ENCODE peak calls at places on chromosomes 1 and 21, in five cellular contexts. B, V, X, Z and G are unnamed samples.

GRCh38 chr21:24023936-24024335 is 1583.3 kb downstream of the MRPL39 start:
- DNase-seq in B (no peak), V (no peak), X (no peak), Z (no peak), G (no peak)

GRCh38 chr21:30714946-30715345 is 3.6 kb downstream of the KRTAP21-3 start:
- DNase-seq in B (no peak), V (no peak), X (no peak), Z (no peak), G (no peak)

GRCh38 chr1:1255627-1256026 is 9.1 kb upstream of the C1QTNF12 start:
- DNase-seq in B (no peak), V (no peak), X (no peak), Z (no peak), G (no peak)

GRCh38 chr1:206704239-206704638 is 19.5 kb downstream of the MAPKAPK2 start:
- DNase-seq in B (no peak), V (no peak), X (no peak), Z (no peak), G (no peak)

GRCh38 chr21:21436012-21436545 is 437.9 kb downstream of the NCAM2 start:
- DNase-seq in B (no peak), V (no peak), X (no peak), Z (no peak), G (no peak)

GRCh38 chr1:221335161-221336101 is 406.5 kb downstream of the DUSP10 start:
- DNase-seq in B (peak; percentile 23), V (peak; percentile 25), X (peak; percentile 11), Z (no peak), G (no peak)

GRCh38 chr1:19189270-19189669 is 20.8 kb downstream of the UBR4 start:
- DNase-seq in B (no peak), V (no peak), X (no peak), Z (no peak), G (no peak)

GRCh38 chr1:11448375-11449085 is 30.4 kb upstream of the DISP3 start:
- DNase-seq in B (no peak), V (no peak), X (peak; percentile 1), Z (no peak), G (no peak)

GRCh38 chr1:27522860-27523665 is 33.1 kb upstream of the WASF2 start:
- DNase-seq in B (peak; percentile 48), V (no peak), X (no peak), Z (no peak), G (no peak)

GRCh38 chr1:231691618-231692259 is 65.1 kb downstream of the DISC1 start:
- DNase-seq in B (no peak), V (peak; percentile 69), X (no peak), Z (no peak), G (peak; percentile 14)

GRCh38 chr1:25145775-25146381 is 86.4 kb downstream of the SYF2 start:
- DNase-seq in B (no peak), V (no peak), X (no peak), Z (no peak), G (peak; percentile 46)

GRCh38 chr1:100538935-100539835 is 1.2 kb downstream of the GPR88 start:
- DNase-seq in B (peak; percentile 19), V (no peak), X (no peak), Z (peak; percentile 6), G (peak; percentile 53)

GRCh38 chr1:118185083-118185899 is at the start of gene SPAG17:
- DNase-seq in B (peak; percentile 58), V (peak; percentile 57), X (no peak), Z (no peak), G (no peak)

GRCh38 chr1:90508376-90509167 is 208.5 kb downstream of the BARHL2 start:
- DNase-seq in B (no peak), V (no peak), X (no peak), Z (no peak), G (no peak)

GRCh38 chr1:9628541-9629444 is 22.7 kb upstream of the PIK3CD start:
- DNase-seq in B (no peak), V (no peak), X (peak; percentile 49), Z (no peak), G (peak; percentile 82)

GRCh38 chr1:30407030-30407861 is 316.1 kb downstream of the MATN1 start:
- DNase-seq in B (no peak), V (peak; percentile 6), X (no peak), Z (no peak), G (no peak)

GRCh38 chr1:88398338-88398737 is 285.7 kb upstream of the PKN2 start:
- DNase-seq in B (no peak), V (no peak), X (no peak), Z (no peak), G (no peak)

GRCh38 chr1:35115459-35116383 is 36.5 kb downstream of the ZMYM1 start:
- DNase-seq in B (no peak), V (peak; percentile 1), X (no peak), Z (no peak), G (no peak)

GRCh38 chr1:223716302-223716862 is 4.0 kb downstream of the CAPN2 start:
- DNase-seq in B (no peak), V (no peak), X (no peak), Z (peak; percentile 89), G (peak; percentile 43)

GRCh38 chr1:224565186-224565585 is 50.9 kb upstream of the CNIH3 start:
- DNase-seq in B (peak; percentile 52), V (peak; percentile 87), X (peak; percentile 64), Z (no peak), G (no peak)

GRCh38 chr1:5579966-5580365 is 412.3 kb downstream of the NPHP4 start:
- DNase-seq in B (no peak), V (no peak), X (no peak), Z (no peak), G (no peak)

GRCh38 chr1:17631410-17631809 is 91.9 kb downstream of the ARHGEF10L start:
- DNase-seq in B (no peak), V (no peak), X (no peak), Z (no peak), G (no peak)

GRCh38 chr1:17632106-17632505 is 92.6 kb downstream of the ARHGEF10L start:
- DNase-seq in B (no peak), V (no peak), X (no peak), Z (no peak), G (no peak)

GRCh38 chr1:17630048-17630830 is 90.7 kb downstream of the ARHGEF10L start:
- DNase-seq in B (peak; percentile 69), V (no peak), X (peak; percentile 77), Z (no peak), G (no peak)

GRCh38 chr1:17627239-17628052 is 87.9 kb downstream of the ARHGEF10L start:
- DNase-seq in B (no peak), V (no peak), X (no peak), Z (no peak), G (no peak)

DNA sequence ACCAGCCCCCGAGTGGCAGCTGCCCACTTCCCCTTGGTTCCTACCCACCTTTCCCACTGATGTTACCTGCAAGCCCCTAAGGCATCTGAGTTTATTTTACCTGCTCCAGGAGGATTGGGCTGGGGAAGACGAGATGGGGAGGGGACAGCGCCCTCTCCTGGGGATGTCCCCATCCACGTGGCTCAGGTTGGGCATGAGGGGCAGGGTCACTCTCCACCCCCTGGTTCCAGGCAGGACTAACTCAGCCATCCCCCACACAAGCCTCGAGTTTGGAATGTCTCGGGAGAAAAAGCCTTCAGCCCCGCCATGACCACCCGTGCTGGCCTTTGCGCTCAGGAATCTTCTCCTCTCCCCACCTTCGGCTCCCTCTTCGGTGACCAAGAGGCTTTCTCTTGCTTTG is 90.0 kb downstream of the ARHGEF10L start:
- DNase-seq in B (no peak), V (no peak), X (no peak), Z (no peak), G (no peak)
- TF ChIP-seq CTCF in B (peak; percentile 15), V (peak; percentile 50), X (peak; percentile 18), Z (peak; percentile 26), G (peak; percentile 30)

DNA sequence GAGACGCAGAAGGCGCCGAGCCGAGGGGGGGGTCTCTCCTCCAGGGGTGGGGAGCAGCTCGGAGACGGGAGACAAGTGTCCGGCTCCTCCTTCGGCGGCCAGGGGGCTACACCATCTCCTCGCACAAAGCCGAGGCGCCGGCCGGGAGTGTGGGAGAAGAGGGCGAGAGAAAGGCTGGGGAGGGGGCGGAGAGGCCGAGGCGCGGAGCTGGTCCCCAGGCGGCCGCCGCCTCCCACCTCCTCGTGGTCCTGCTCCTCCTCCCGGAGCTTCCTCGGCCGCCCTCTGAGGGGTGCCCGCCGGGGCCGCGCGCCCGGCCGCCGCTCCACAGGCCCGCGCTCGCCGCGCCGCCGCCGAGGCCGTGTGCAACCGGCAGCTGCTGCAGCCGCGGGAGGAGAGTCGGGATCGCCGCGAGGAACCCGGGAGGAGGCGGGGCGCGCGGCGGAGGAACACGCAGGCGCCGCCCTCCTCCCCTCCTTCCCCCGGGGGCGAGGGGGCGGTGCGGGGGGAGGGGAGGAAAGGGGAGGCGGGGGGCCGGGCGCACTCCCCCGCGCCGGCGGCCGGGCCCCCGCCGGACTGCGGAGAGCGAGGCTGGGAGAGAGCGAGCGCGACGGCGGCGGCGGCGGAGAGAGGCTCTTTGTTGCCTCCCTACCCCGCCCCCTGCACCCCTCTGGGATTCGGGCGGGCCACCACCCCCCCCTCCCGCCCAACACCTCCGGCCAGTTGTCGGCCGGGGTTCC is at the start of gene ENAH:
- DNase-seq in B (peak; percentile 87), V (peak; percentile 43), X (peak; percentile 47), Z (peak; percentile 66), G (peak; percentile 15)
- H3K4me3 ChIP-seq in B (peak within 1 kb of the TSS; percentile 85), V (peak within 1 kb of the TSS; percentile 83), X (peak within 1 kb of the TSS; percentile 82), Z (peak within 1 kb of the TSS; percentile 80), G (peak within 1 kb of the TSS; percentile 57)

DNA sequence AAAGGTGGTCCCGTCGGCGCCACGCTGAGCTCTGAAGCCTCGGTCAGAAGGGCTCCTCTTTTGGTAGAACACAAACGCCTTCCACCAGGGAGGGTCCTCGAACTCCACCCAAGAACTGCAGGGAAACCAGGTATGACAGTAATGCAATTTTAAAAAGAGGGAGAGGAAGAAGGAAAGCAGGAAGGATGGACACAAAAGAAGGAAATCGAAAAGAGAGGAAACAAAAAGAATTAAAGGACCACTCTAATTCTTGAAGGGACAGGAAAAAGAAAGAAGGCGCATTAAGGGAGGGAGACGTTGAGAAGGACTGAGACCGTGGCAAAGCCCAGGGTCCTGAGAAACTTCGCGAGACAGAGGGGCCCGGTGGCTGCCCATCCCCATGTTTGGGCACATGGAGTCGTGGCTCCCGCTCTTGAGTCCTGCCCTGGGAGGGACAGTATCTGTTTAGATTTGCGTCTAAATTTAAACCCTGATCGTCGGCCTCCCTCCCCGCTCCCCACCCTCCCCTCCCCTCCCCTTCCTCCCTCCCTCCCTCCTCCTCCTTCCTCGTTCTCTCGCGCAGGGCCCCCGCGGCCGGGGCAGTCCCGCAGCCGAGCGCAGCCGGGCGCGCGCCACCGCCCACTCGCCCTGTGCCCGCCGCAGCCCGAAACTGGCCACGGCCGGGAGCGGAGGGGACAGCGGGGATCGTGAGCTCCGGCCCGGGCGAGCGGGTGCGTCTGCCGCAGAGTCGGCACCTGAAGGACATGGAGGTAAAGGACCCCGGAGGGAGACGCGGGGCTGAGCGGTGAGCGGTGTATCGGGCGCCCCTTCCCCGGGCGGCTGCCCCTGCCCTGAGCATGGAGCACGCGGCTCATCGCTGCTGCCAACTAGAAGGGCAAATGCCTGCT is at the start of gene RCSD1:
- DNase-seq in B (peak; percentile 54), V (no peak), X (peak; percentile 62), Z (peak; percentile 82), G (peak; percentile 79)
- H3K27me3 ChIP-seq in B (no peaks in the 10 kb centered on the region), V (peaks cover 3% of the 10 kb centered on the region), X (no peaks in the 10 kb centered on the region), Z (no peaks in the 10 kb centered on the region), G (no peaks in the 10 kb centered on the region)

DNA sequence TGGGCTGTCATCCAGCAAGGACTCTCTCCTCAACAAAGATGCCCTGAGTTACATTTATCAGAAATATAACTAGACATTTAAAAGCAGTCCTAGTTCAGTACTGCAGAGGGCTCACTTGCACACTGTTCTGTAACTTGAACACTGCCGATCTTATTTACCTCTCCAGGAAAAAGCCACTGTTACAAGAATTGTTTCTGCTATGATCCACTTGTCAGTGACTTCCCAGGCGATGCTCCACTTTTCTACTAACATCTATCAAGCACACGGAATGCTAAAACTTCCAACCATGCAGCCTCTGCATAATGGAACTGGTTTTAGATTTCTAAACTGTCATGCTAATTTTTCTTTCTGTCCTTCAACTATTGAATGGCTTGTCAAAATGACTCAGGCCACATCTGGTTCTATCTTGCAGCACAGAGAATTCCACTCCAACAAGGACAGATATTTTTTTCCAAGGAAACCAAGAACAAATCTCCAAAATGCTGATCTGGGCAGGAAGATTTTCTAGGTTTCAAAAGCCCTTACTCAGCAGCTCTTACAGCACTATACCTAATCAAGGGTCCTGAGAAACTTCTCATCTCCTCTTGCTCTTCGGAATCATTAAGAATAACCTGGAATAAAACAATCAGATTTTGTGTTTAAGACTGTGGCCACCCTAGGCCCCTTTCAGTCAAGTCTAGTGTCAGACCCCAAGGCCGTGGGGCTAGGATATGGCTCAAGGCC is 9.9 kb downstream of the SEC16B start:
- DNase-seq in B (no peak), V (peak; percentile 40), X (no peak), Z (no peak), G (no peak)
- TF ChIP-seq CTCF in B (peak; percentile 36), V (peak; percentile 59), X (no peak), Z (no peak), G (peak; percentile 26)